ENCODE peak calls at places on chromosomes 11 and 22, in four cellular contexts. W is neural progenitor cell, S is neuronal stem cell, P is astrocyte. U is an unnamed sample.

GRCh38 chr22:36583546-36583945 is 54.6 kb upstream of the EIF3D start:
- DNase-seq in W (no peak), S (no peak), P (no peak), U (no peak)

GRCh38 chr11:128246364-128247234 is 340.8 kb downstream of the ETS1 start:
- DNase-seq in W (peak), S (no peak), P (peak), U (no peak)

GRCh38 chr11:34570584-34570983 is 50.3 kb upstream of the EHF start:
- DNase-seq in W (no peak), S (no peak), P (peak), U (no peak)

GRCh38 chr11:1643146-1643690 is 13.6 kb downstream of the KRTAP5-5 start:
- DNase-seq in W (no peak), S (no peak), P (no peak), U (no peak)

GRCh38 chr11:63802637-63803414 is 10.4 kb upstream of the SPINDOC start:
- DNase-seq in W (no peak), S (peak), P (peak), U (peak)

GRCh38 chr11:56331861-56332491 is 13.9 kb upstream of the OR8K1 start:
- DNase-seq in W (no peak), S (no peak), P (no peak), U (no peak)

GRCh38 chr11:126317681-126318641 is 14.1 kb downstream of the DCPS start:
- DNase-seq in W (no peak), S (no peak), P (peak), U (no peak)

GRCh38 chr11:66069715-66070603 is at the start of gene PACS1:
- DNase-seq in W (peak), S (no peak), P (peak), U (no peak)

GRCh38 chr11:2706321-2706720 is 6.5 kb upstream of the KCNQ1OT1 start:
- DNase-seq in W (no peak), S (no peak), P (no peak), U (no peak)

GRCh38 chr22:48569476-48570233 is 1258.0 kb downstream of the BRD1 start:
- DNase-seq in W (no peak), S (no peak), P (no peak), U (no peak)

GRCh38 chr11:40166892-40167291 is 1292.6 kb downstream of the LRRC4C start:
- DNase-seq in W (no peak), S (no peak), P (peak), U (no peak)

DNA sequence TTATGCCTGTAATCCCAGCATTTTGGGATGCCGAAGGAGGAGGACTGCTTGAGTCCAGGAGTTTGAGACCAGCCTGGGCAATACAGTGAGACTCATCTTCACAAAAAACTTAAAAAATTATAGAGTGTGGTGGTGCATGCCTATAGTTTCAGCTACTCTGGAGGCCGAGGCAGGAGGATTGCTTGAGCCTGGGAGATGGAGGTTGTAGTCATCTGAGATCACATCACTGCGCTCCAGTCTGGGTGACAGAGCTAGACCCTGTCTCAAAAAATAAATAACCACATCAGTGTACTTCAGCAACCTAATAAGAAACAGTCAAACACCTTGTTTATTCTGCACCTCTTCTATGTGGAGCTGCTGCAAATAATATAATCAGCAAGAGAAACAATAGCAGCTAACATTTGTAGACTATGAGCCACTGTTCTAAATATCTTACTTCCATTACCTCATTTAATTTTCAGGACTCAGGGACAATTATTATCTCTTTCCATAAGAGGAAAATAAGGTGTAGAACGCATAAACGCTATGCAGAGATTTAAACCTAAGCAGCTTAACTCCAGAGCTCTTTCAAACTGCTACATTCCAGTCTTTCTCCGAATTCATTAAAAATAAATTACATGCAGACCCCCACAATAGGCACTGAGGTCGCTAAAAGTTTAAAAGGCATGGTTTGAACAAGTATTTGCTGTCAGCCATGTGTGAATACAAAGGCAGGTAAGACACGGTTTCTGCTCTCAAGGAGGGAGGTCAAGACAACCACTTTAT is 1.2 kb downstream of the NARS2 start:
- DNase-seq in W (peak), S (peak), P (no peak), U (no peak)
- H2AFZ ChIP-seq in W (no peak), S (peak), P (peak), U (peak)

GRCh38 chr11:29343465-29344333 is 673.1 kb downstream of the KCNA4 start:
- DNase-seq in W (peak), S (peak), P (no peak), U (no peak)
- H3K4me3 ChIP-seq in W (no peak), S (no peak), P (no peak), U (no peak)

GRCh38 chr11:72759468-72759867 is 7.3 kb upstream of the ARAP1 start:
- DNase-seq in W (no peak), S (no peak), P (peak), U (no peak)
- H3K4me2 ChIP-seq in W (no peak), S (no peak), P (peak), U (no peak)

GRCh38 chr11:8068605-8069221 is 12.3 kb upstream of the TUB start:
- DNase-seq in W (no peak), S (no peak), P (peak), U (no peak)
- H2AFZ ChIP-seq in W (peak), S (peak), P (no peak), U (no peak)

DNA sequence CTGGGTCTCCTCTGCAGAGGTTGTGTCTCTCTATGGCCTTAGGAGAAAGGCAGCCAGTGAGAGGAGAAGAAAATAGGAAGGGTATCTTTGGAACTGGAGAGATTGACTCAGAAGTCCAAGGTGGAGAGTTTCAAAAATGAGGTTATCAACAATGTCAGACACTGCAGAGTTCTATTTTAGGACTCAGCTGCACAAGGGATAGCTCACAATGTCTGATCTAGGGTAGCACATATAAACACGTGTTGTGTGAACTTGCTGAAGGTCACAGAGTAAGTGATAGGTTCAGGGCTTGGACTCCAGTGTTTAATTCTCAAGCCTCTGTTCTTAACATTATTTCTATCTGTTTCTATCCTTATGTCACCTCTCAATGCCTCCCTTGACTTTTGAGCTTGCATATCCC is 305.0 kb upstream of the LARGE1 start:
- DNase-seq in W (no peak), S (no peak), P (no peak), U (no peak)
- H3K4me3 ChIP-seq in W (no peak), S (no peak), P (no peak), U (no peak)

GRCh38 chr22:40531951-40532900 is 104.3 kb downstream of the MRTFA start:
- DNase-seq in W (no peak), S (no peak), P (no peak), U (no peak)

GRCh38 chr22:40533712-40534378 is 102.7 kb downstream of the MRTFA start:
- DNase-seq in W (peak), S (no peak), P (peak), U (no peak)

GRCh38 chr22:40535642-40536041 is 100.9 kb downstream of the MRTFA start:
- DNase-seq in W (no peak), S (no peak), P (no peak), U (no peak)

GRCh38 chr22:40534379-40535188 is 101.9 kb downstream of the MRTFA start:
- DNase-seq in W (no peak), S (no peak), P (peak), U (no peak)

GRCh38 chr22:40535189-40535512 is 101.4 kb downstream of the MRTFA start:
- DNase-seq in W (no peak), S (no peak), P (no peak), U (no peak)
- H3K4me2 ChIP-seq in W (peak), S (no peak), P (peak), U (peak)

GRCh38 chr11:77421041-77421723 is 52.7 kb downstream of the PAK1 start:
- DNase-seq in W (no peak), S (no peak), P (no peak), U (no peak)

GRCh38 chr11:77418981-77419592 is 54.8 kb downstream of the PAK1 start:
- DNase-seq in W (no peak), S (no peak), P (no peak), U (no peak)

GRCh38 chr11:77422690-77423089 is 51.2 kb downstream of the PAK1 start:
- DNase-seq in W (no peak), S (no peak), P (no peak), U (no peak)

GRCh38 chr11:77416357-77416756 is 57.5 kb downstream of the PAK1 start:
- DNase-seq in W (no peak), S (no peak), P (no peak), U (no peak)

DNA sequence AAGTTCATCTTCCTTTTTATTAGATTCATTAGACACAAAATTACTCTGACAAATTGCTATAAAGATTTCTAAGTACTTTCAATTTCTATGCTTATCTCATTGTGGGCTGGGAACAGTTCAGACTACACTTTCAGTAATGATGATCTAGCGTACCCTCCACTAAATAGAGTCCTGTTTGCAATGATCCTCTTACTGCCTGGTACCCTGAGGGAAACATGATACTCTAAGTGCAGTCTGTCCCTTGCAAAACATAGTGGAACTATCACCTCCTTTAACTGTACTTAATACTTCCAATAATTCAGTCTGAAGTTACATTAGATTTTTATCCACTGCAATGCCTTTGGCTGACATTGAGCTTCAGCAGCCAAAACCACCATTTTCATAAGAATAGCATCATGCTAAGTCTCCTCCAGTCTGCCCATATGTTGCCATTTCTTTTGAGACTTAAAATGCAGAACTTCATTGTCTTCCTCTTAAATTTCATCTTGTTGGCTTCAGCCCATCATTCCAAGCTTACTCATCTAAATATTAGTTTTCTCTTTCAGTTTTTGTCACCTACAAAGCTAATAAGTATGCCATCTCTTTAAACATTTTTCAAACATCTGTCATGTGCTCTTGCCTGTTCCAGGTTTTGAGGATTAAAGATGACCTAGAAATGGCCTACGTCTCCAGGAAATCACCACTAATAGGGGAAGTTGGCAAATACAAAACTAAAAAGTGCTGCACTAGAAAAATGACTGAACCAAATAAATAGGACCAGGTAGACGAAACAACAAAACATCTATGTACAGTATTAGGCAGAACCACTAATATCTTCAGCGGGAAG is 55.5 kb downstream of the PAK1 start:
- DNase-seq in W (no peak), S (no peak), P (no peak), U (no peak)
- H2AFZ ChIP-seq in W (no peak), S (no peak), P (no peak), U (no peak)

U was measured in keratinocyte.